ENCODE peak calls at places on chromosomes 4 and X, in ten cellular contexts. S is activated naive CD4-positive, alpha-beta T cell; F is stimulated activated naive B cell treated with anti-CD40 and anti-IgM and Interleukin-4, amounts not matched to agents 10 μg/mL and 1 μg/mL and 100 μg/mL, for 72 hours; Z is activated T-cell treated with anti-CD3 and anti-CD28 coated beads, Interleukin-2, amount 50 U/mL, for 24 hours; R is NCI-H146; V is AG09309; E is HEK293T; K is NK-92 treated with Interleukin-12 subunit alpha and Interleukin-12 subunit beta, amount 100 ng/mL, for 24 hours; G is aorta; D is stimulated activated CD8-positive, alpha-beta memory T cell treated with anti-CD3 and anti-CD28 coated beads, Interleukin-12 subunit alpha, Interleukin-12 subunit beta, amount 100 ng/mL, for 1 hour. W is an unnamed sample.

GRCh38 chrX:50853399-50853798 is 39.4 kb upstream of the SHROOM4 start:
- DNase-seq in G (no peak), K (no peak), D (no peak), S (no peak), V (no peak), Z (no peak), F (no peak), R (no peak), E (no peak), W (no peak)

GRCh38 chr4:183097251-183098079 is 1.6 kb upstream of the WWC2 start:
- DNase-seq in S (no peak), R (no peak), G (no peak), E (no peak), V (no peak), F (no peak), K (no peak), Z (no peak), D (no peak), W (no peak)

GRCh38 chr4:87179751-87180150 is 40.7 kb downstream of the KLHL8 start:
- DNase-seq in K (no peak), E (no peak), Z (no peak), V (peak), G (no peak), F (no peak), D (no peak), S (no peak), R (no peak), W (no peak)

GRCh38 chrX:1398431-1399340 is 6.8 kb upstream of the SLC25A6 start:
- DNase-seq in G (peak), F (no peak), K (no peak), S (no peak), R (no peak), V (no peak), D (no peak), Z (peak), E (no peak), W (no peak)

GRCh38 chr4:53601251-53601764 is 10.0 kb upstream of the LNX1 start:
- DNase-seq in R (peak), Z (no peak), V (no peak), E (peak), F (peak), K (no peak), S (no peak), G (no peak), D (no peak), W (no peak)

GRCh38 chrX:47222776-47223350 is 4.4 kb downstream of the CDK16 start:
- DNase-seq in V (no peak), Z (no peak), E (no peak), R (no peak), K (no peak), F (no peak), S (no peak), G (peak), D (no peak), W (no peak)

GRCh38 chrX:109475174-109475891 is 6.6 kb downstream of the GUCY2F start:
- DNase-seq in K (no peak), V (no peak), R (peak), Z (no peak), F (no peak), E (peak), D (no peak), S (no peak), G (no peak), W (peak)

GRCh38 chr4:92447265-92447905 is 143.6 kb downstream of the GRID2 start:
- DNase-seq in D (no peak), F (no peak), R (no peak), S (no peak), K (no peak), Z (no peak), G (no peak), E (no peak), V (no peak), W (peak)

GRCh38 chr4:53507058-53507457 is 84.2 kb downstream of the LNX1 start:
- DNase-seq in G (no peak), D (no peak), K (no peak), E (no peak), R (no peak), V (no peak), F (no peak), Z (no peak), S (no peak), W (no peak)

GRCh38 chr4:8675383-8675782 is 82.8 kb downstream of the CPZ start:
- DNase-seq in Z (no peak), G (no peak), V (no peak), R (no peak), E (peak), K (no peak), S (no peak), F (no peak), D (no peak), W (no peak)

GRCh38 chrX:41718481-41719245 is 5.3 kb upstream of the GPR82 start:
- DNase-seq in G (no peak), Z (no peak), V (no peak), D (no peak), K (no peak), E (no peak), F (no peak), S (no peak), R (no peak), W (no peak)

GRCh38 chr4:157222764-157223145 is 2.2 kb downstream of the GRIA2 start:
- DNase-seq in V (no peak), Z (no peak), S (no peak), D (no peak), K (no peak), G (no peak), F (no peak), E (no peak), R (peak), W (no peak)

GRCh38 chrX:71282514-71283408 is 674 bp upstream of the NONO start:
- DNase-seq in K (peak), D (no peak), Z (peak), E (no peak), V (no peak), S (no peak), R (peak), F (no peak), G (no peak), W (peak)

GRCh38 chr4:3322059-3322550 is 29.3 kb downstream of the RGS12 start:
- DNase-seq in D (no peak), R (no peak), Z (peak), G (peak), S (no peak), V (peak), F (no peak), K (no peak), E (no peak), W (no peak)

GRCh38 chr4:83071116-83071515 is 36.1 kb downstream of the COPS4 start:
- DNase-seq in F (no peak), S (no peak), G (no peak), E (no peak), R (no peak), V (no peak), D (no peak), K (no peak), Z (no peak), W (no peak)

GRCh38 chr4:169174247-169174646 is 96.5 kb downstream of the SH3RF1 start:
- DNase-seq in E (no peak), S (no peak), F (no peak), V (no peak), K (no peak), G (no peak), R (no peak), D (no peak), Z (no peak), W (no peak)

GRCh38 chr4:183635333-183635732 is 23.7 kb downstream of the RWDD4 start:
- DNase-seq in E (no peak), S (no peak), V (no peak), F (no peak), K (no peak), R (no peak), G (no peak), Z (no peak), D (no peak), W (no peak)

GRCh38 chr4:90769251-90769650 is 642.1 kb downstream of the CCSER1 start:
- DNase-seq in S (no peak), V (no peak), R (no peak), E (no peak), D (no peak), Z (no peak), K (no peak), G (no peak), F (no peak), W (no peak)

GRCh38 chr4:168541608-168541953 is 44.7 kb downstream of the PALLD start:
- DNase-seq in F (no peak), R (no peak), E (no peak), Z (no peak), G (no peak), D (no peak), S (no peak), K (no peak), V (peak), W (peak)

GRCh38 chr4:20882500-20882899 is 182.2 kb downstream of the PACRGL start:
- DNase-seq in F (no peak), K (no peak), V (no peak), R (no peak), D (no peak), S (no peak), Z (no peak), E (no peak), G (no peak), W (no peak)

GRCh38 chr4:172892300-172892699 is 276.3 kb upstream of the GALNT7 start:
- DNase-seq in R (no peak), K (no peak), E (peak), D (no peak), F (no peak), Z (no peak), G (no peak), V (no peak), S (no peak), W (peak)

GRCh38 chr4:8164194-8164565 is 5.6 kb upstream of the ABLIM2 start:
- DNase-seq in V (no peak), F (no peak), K (no peak), E (no peak), S (no peak), R (no peak), D (no peak), G (no peak), Z (no peak), W (no peak)

GRCh38 chr4:79661196-79661595 is 253.2 kb upstream of the GK2 start:
- DNase-seq in D (no peak), K (no peak), Z (no peak), S (no peak), E (no peak), R (no peak), G (no peak), V (no peak), F (no peak), W (no peak)

GRCh38 chr4:173448557-173448918 is 49.6 kb upstream of the SCRG1 start:
- DNase-seq in E (no peak), K (no peak), S (no peak), F (no peak), D (no peak), G (no peak), R (peak), Z (no peak), V (peak), W (no peak)

GRCh38 chr4:39609454-39609911 is 29.2 kb downstream of the SMIM14 start:
- DNase-seq in V (no peak), R (no peak), D (no peak), G (no peak), K (no peak), Z (no peak), E (no peak), F (peak), S (no peak), W (no peak)

GRCh38 chr4:176193898-176194297 is 1.5 kb downstream of the SPATA4 start:
- DNase-seq in D (no peak), S (no peak), V (peak), K (peak), F (no peak), Z (peak), R (no peak), E (no peak), G (no peak), W (no peak)

GRCh38 chr4:742742-743311 is 37.2 kb downstream of the PCGF3 start:
- DNase-seq in G (peak), K (peak), E (peak), Z (peak), V (no peak), F (peak), S (peak), R (peak), D (peak), W (peak)

W was measured in COLO829.